ENCODE peak calls at places on chromosomes 12 and 14, in nine cellular contexts. O is cardiac muscle cell; N is pancreas; E is hepatocyte; H is SJCRH30; V is CD8-positive, alpha-beta T cell; M is tibial artery; P is colonic mucosa; I is mucosa of descending colon. W is an unnamed sample.

GRCh38 chr14:51205486-51205885 is 34.6 kb upstream of the TMX1 start:
- DNase-seq in O (no peak), N (no peak), E (no peak), H (peak; percentile 62), V (no peak), M (no peak), P (no peak), I (no peak), W (no peak)

GRCh38 chr12:3106564-3106963 is 29.4 kb downstream of the TSPAN9 start:
- DNase-seq in O (no peak), N (no peak), E (no peak), H (no peak), V (no peak), M (no peak), P (no peak), I (no peak), W (no peak)

GRCh38 chr14:54627718-54628345 is 60.9 kb downstream of the SAMD4A start:
- DNase-seq in O (peak; percentile 80), N (no peak), E (peak; percentile 61), H (no peak), V (no peak), M (peak; percentile 69), P (peak; percentile 35), I (no peak), W (no peak)

GRCh38 chr14:72613196-72613974 is 280.5 kb downstream of the DPF3 start:
- DNase-seq in O (peak; percentile 52), N (peak; percentile 86), E (peak; percentile 52), H (no peak), V (no peak), M (no peak), P (peak; percentile 22), I (no peak), W (no peak)

GRCh38 chr14:65357091-65357490 is 55.4 kb upstream of the FUT8 start:
- DNase-seq in O (no peak), N (no peak), E (no peak), H (no peak), V (no peak), M (no peak), P (no peak), I (no peak), W (no peak)

GRCh38 chr14:72783741-72784140 is 110.2 kb downstream of the DPF3 start:
- DNase-seq in O (no peak), N (no peak), E (no peak), H (no peak), V (no peak), M (no peak), P (peak; percentile 13), I (no peak), W (no peak)

GRCh38 chr14:63717704-63718103 is 10.2 kb downstream of the SGPP1 start:
- DNase-seq in O (peak; percentile 36), N (no peak), E (no peak), H (no peak), V (no peak), M (no peak), P (no peak), I (no peak), W (no peak)

GRCh38 chr12:6866163-6866919 is 990 bp upstream of the TPI1 start:
- DNase-seq in O (no peak), N (peak; percentile 78), E (no peak), H (no peak), V (peak; percentile 37), M (peak; percentile 75), P (no peak), I (peak; percentile 64), W (no peak)

GRCh38 chr12:32568241-32568640 is 110.9 kb upstream of the DNM1L start:
- DNase-seq in O (peak; percentile 87), N (no peak), E (no peak), H (no peak), V (no peak), M (no peak), P (no peak), I (no peak), W (no peak)

GRCh38 chr12:34400423-34400881 is 378.2 kb downstream of the ALG10 start:
- DNase-seq in O (no peak), N (peak; percentile 31), E (peak; percentile 2), H (peak; percentile 1), V (no peak), M (peak; percentile 49), P (peak; percentile 10), I (peak; percentile 13), W (peak; percentile 29)
- H3K9me3 ChIP-seq in O (no peaks in the 10 kb centered on the region), N (no peaks in the 10 kb centered on the region), E (no peaks in the 10 kb centered on the region), H (no peaks in the 10 kb centered on the region), V (peaks cover 4% of the 10 kb centered on the region), M (peaks cover 61% of the 10 kb centered on the region), P (no peaks in the 10 kb centered on the region), I (peaks cover 100% of the 10 kb centered on the region), W (peaks cover 22% of the 10 kb centered on the region)

DNA sequence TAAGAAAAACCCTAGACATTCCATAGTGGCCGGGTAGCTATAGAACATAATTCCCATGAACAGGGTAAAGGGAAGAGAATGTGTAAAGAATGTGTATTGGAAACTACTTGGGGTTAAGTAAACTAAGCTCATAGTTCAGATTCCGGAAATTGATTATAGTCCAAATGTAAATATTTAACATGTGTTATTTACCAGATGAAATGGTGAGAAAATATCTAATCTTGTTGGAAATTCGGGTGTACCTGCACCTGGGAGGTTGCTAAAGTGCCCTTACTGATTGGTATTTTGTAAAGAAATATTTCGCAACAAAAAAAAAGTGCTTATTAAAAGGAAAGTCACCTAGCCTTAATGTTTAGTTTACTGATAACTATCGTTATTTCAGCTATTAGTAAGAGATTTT is 14.4 kb downstream of the RASSF9 start:
- DNase-seq in O (no peak), N (no peak), E (no peak), H (no peak), V (no peak), M (no peak), P (no peak), I (no peak), W (no peak)
- H3K4me3 ChIP-seq in O (no peak overlapping the region), N (no peak overlapping the region), E (no peak overlapping the region), H (no peak overlapping the region), V (no peak overlapping the region), M (no peak overlapping the region), P (no peak overlapping the region), I (no peak overlapping the region), W (no peak overlapping the region)

GRCh38 chr14:43141636-43142191 is 1365.4 kb downstream of the FSCB start:
- DNase-seq in O (no peak), N (no peak), E (no peak), H (no peak), V (no peak), M (no peak), P (no peak), I (no peak), W (no peak)
- H3K9me3 ChIP-seq in O (no peaks in the 10 kb centered on the region), N (no peaks in the 10 kb centered on the region), E (no peaks in the 10 kb centered on the region), H (no peaks in the 10 kb centered on the region), V (no peaks in the 10 kb centered on the region), M (no peaks in the 10 kb centered on the region), P (no peaks in the 10 kb centered on the region), I (no peaks in the 10 kb centered on the region), W (no peaks in the 10 kb centered on the region)

DNA sequence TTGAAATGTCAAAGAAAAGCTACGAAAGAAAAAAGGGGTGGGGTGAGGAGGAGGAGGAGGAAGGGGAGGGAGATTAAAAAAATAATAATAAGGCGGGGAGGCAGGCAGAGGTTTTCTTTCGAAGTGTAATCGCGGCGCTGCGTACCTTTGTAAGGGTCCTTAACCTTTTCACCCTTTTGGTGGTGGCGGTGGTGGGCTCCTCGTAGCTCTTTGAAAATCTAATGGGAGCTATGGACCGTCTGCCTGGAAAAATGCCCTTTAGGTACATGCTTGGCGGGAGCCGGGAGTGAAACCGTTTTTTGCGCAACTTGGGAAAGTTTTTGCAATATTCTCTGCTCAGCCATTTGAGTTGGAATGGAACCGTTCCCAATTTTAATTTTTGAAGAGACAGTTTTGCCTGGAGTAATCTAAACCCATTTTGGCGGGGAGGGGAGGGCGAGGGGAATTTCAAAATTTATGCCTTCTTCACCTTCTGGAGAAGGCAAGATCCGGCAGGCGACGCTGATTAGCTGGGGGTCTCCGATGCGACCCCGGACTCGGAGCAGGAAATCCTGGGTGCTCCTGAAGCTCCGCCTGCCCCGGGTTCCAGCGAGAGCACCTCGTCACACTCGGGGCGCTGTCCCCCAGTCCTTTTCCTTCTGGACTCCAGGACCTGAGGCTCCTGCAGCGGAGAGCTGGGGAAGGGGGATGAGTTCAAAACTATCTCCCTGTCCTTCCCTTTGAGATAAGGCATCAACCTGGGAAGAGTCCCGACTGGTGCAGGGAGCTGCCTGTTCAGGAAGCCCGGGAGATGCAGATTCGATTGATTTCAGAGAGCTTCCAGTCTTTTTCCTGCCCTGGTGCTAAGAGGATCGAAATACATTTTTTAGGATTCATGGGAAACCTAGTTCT is 74.6 kb upstream of the TBX5 start:
- DNase-seq in O (peak; percentile 76), N (peak; percentile 44), E (peak; percentile 29), H (no peak), V (no peak), M (no peak), P (no peak), I (no peak), W (no peak)
- H3K4me3 ChIP-seq in O (peak overlapping the region; percentile 47), N (no peak overlapping the region), E (peak overlapping the region; percentile 57), H (no peak overlapping the region), V (peak overlapping the region; percentile 23), M (peak overlapping the region; percentile 23), P (no peak overlapping the region), I (no peak overlapping the region), W (peak overlapping the region; percentile 49)

DNA sequence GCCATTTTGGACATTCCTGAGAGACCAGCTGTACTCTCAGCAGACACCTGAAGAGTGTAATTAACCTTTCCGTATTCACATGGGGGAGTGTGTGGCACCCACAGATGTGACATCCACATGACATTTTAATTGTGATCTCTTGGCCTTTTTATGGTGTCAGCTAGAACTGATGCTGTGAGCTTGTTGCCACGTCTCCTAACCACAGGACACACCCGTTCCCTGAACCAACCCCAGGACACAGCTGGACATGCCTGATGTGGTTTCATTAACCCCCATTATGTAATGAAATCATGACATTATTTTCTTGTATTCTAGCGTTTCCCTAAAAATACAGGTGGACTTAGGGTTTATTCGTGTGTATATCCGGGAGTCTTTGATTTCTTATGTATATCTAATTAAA is 1036.1 kb downstream of the TMEM121 start:
- DNase-seq in O (no peak), N (no peak), E (no peak), H (no peak), V (no peak), M (no peak), P (no peak), I (no peak), W (no peak)
- H3K9me3 ChIP-seq in O (peaks cover 2% of the 10 kb centered on the region), N (no peaks in the 10 kb centered on the region), E (peaks cover 3% of the 10 kb centered on the region), H (no peaks in the 10 kb centered on the region), V (no peaks in the 10 kb centered on the region), M (no peaks in the 10 kb centered on the region), P (no peaks in the 10 kb centered on the region), I (no peaks in the 10 kb centered on the region), W (no peaks in the 10 kb centered on the region)

DNA sequence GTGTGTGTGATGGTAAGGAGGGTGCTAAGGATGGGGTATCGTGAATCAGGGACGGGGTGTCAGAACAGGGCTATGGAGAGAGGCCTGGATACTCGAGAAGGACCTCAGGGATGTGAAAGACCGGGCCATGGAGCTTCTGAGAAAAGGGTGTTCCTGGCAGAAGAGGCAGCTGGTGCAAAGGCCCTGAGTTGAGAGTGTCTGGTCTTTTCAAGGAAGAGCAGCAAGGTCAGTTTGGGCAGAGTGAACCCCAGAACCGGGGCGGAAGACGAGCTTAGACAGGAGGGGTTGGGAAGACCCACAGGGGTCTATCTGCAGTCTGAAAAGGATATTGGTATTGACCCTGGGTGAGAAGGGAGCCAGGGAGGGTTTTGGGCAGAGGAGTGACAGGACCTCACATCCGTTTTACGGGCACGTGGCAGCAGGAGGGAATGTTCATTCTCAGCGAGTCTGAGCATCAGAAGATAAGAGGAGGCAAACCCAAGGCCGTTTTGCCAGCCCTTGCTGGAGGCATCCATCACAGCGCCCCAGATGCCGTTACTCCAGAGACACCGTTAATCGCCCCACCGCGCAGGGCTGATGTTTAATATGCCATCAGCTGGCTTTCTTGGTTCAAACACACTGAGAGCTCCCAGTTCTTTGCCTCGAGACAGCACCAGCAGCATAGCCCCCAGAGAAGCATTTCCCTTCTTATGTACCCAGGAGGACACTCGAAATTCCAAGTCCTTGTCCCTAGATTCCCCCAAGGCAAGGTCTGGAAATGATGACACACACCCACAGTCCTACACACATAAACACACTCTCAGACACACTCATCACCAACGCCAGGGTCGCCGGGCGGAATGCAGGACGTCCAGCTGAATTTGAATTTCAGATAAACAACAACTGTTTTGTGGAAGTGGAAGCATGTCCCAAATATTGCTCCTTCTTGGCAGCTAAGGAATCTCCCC is 41.4 kb upstream of the EML1 start:
- DNase-seq in O (no peak), N (peak; percentile 20), E (no peak), H (no peak), V (no peak), M (no peak), P (no peak), I (no peak), W (peak; percentile 44)
- H3K4me3 ChIP-seq in O (no peak overlapping the region), N (no peak overlapping the region), E (no peak overlapping the region), H (no peak overlapping the region), V (no peak overlapping the region), M (no peak overlapping the region), P (no peak overlapping the region), I (no peak overlapping the region), W (no peak overlapping the region)

W was measured in lower lobe of right lung.